ENCODE peak calls at places on chromosome 15, in four cellular contexts. Q is dermis blood vessel endothelial cell, T is iris pigment epithelial cell, S is NCI-H146. D is an unnamed sample.

GRCh38 chr15:75921732-75922703 is 18.3 kb downstream of the FBXO22 start:
- DNase-seq in T (peak), S (peak), Q (peak), D (peak)

GRCh38 chr15:51311510-51311909 is 26.9 kb downstream of the CYP19A1 start:
- DNase-seq in Q (no peak), S (no peak), T (no peak), D (no peak)

GRCh38 chr15:52804526-52805081 is 14.5 kb upstream of the ONECUT1 start:
- DNase-seq in Q (no peak), S (peak), T (no peak), D (no peak)

GRCh38 chr15:54208786-54209185 is 230.5 kb downstream of the UNC13C start:
- DNase-seq in T (no peak), Q (no peak), S (no peak), D (no peak)

GRCh38 chr15:101675796-101676582 is 23.8 kb upstream of the TM2D3 start:
- DNase-seq in S (no peak), T (peak), Q (peak), D (no peak)

GRCh38 chr15:65069179-65069578 is 1.4 kb upstream of the RASL12 start:
- DNase-seq in T (peak), S (no peak), Q (peak), D (no peak)

GRCh38 chr15:25944386-25944785 is 81.3 kb upstream of the ATP10A start:
- DNase-seq in Q (no peak), T (no peak), S (no peak), D (no peak)

GRCh38 chr15:60006203-60006782 is 2.2 kb downstream of the FOXB1 start:
- DNase-seq in Q (no peak), T (peak), S (peak), D (no peak)

GRCh38 chr15:95737051-95737450 is 593.4 kb upstream of the NR2F2 start:
- DNase-seq in Q (no peak), S (no peak), T (no peak), D (no peak)

GRCh38 chr15:90000175-90000923 is 775 bp upstream of the ZNF710 start:
- DNase-seq in Q (peak), T (no peak), S (no peak), D (no peak)

GRCh38 chr15:68698708-68699107 is 119.9 kb downstream of the CORO2B start:
- DNase-seq in T (no peak), S (no peak), Q (no peak), D (no peak)

GRCh38 chr15:26087395-26087794 is 224.3 kb upstream of the ATP10A start:
- DNase-seq in Q (no peak), T (peak), S (no peak), D (no peak)

GRCh38 chr15:45129651-45130129 is at the start of the genes DUOX1 and DUOXA1:
- DNase-seq in Q (no peak), T (no peak), S (no peak), D (no peak)

GRCh38 chr15:81253846-81254245 is 57.2 kb downstream of the IL16 start:
- DNase-seq in T (no peak), S (no peak), Q (no peak), D (no peak)

GRCh38 chr15:83210619-83211018 is 3.0 kb upstream of the HDGFL3 start:
- DNase-seq in Q (no peak), T (peak), S (peak), D (peak)

GRCh38 chr15:76155742-76156141 is 96.0 kb downstream of the TMEM266 start:
- DNase-seq in Q (peak), S (no peak), T (peak), D (no peak)

GRCh38 chr15:74123131-74123429 is 7.3 kb upstream of the ISLR2 start:
- DNase-seq in S (no peak), T (no peak), Q (no peak), D (peak)

GRCh38 chr15:66603301-66604179 is 37.7 kb upstream of the LCTL start:
- DNase-seq in T (peak), Q (peak), S (no peak), D (peak)

GRCh38 chr15:42796955-42797779 is 60.2 kb upstream of the CDAN1 start:
- DNase-seq in S (peak), T (no peak), Q (peak), D (no peak)

GRCh38 chr15:44720460-44721185 is 9.3 kb downstream of the B2M start:
- DNase-seq in T (no peak), S (no peak), Q (no peak), D (no peak)

GRCh38 chr15:91627473-91628309 is 225.8 kb upstream of the SLCO3A1 start:
- DNase-seq in T (peak), S (no peak), Q (no peak), D (peak)

GRCh38 chr15:49902791-49903481 is 216.1 kb downstream of the ATP8B4 start:
- DNase-seq in Q (no peak), S (no peak), T (peak), D (no peak)

GRCh38 chr15:32838820-32839219 is 121.0 kb downstream of the GREM1 start:
- DNase-seq in T (peak), Q (peak), S (no peak), D (no peak)

GRCh38 chr15:69035205-69035917 is 20.9 kb downstream of the NOX5 start:
- DNase-seq in S (peak), Q (peak), T (no peak), D (peak)

GRCh38 chr15:95520511-95520910 is 810.0 kb upstream of the NR2F2 start:
- DNase-seq in Q (peak), T (peak), S (no peak), D (no peak)

GRCh38 chr15:60128000-60128376 is 123.9 kb downstream of the FOXB1 start:
- DNase-seq in Q (peak), T (no peak), S (no peak), D (no peak)

GRCh38 chr15:66477011-66477410 is 20.6 kb downstream of the SNAPC5 start:
- DNase-seq in S (no peak), T (no peak), Q (no peak), D (no peak)

GRCh38 chr15:85558747-85559327 is 178.4 kb downstream of the AKAP13 start:
- DNase-seq in T (no peak), S (no peak), Q (no peak), D (no peak)

GRCh38 chr15:77825546-77825945 is 192.8 kb upstream of the LINGO1 start:
- DNase-seq in S (no peak), T (no peak), Q (no peak), D (peak)

GRCh38 chr15:100859970-100860828 is 19.4 kb upstream of the ALDH1A3 start:
- DNase-seq in Q (no peak), T (no peak), S (no peak), D (no peak)

GRCh38 chr15:38612159-38612863 is 47.7 kb upstream of the RASGRP1 start:
- DNase-seq in S (no peak), Q (no peak), T (no peak), D (no peak)

GRCh38 chr15:66633851-66634250 is 68.1 kb upstream of the LCTL start:
- DNase-seq in T (no peak), Q (no peak), S (no peak), D (no peak)

GRCh38 chr15:45441686-45442085 is 63.3 kb upstream of the GATM start:
- DNase-seq in Q (peak), T (no peak), S (no peak), D (no peak)

GRCh38 chr15:63941698-63942465 is 104.4 kb downstream of the DAPK2 start:
- DNase-seq in S (no peak), T (no peak), Q (no peak), D (no peak)

GRCh38 chr15:99435138-99435695 is 130.6 kb upstream of the MEF2A start:
- DNase-seq in T (no peak), Q (no peak), S (peak), D (no peak)

GRCh38 chr15:41809121-41809520 is 18.8 kb upstream of the JMJD7 start:
- DNase-seq in S (no peak), Q (no peak), T (no peak), D (no peak)

GRCh38 chr15:67180514-67181191 is 73.8 kb downstream of the AAGAB start:
- DNase-seq in S (no peak), Q (no peak), T (no peak), D (no peak)